ENCODE peak calls at places on chromosomes 7 and 10, in eight cellular contexts. One of them, this sample, is unnamed.

GRCh38 chr7:158856883-158857668 is 718 bp downstream of the DYNC2I1 start:
- DNase-seq in choroid plexus epithelial cell: no peak
- DNase-seq in A673: no peak
- DNase-seq in breast epithelium: no peak
- DNase-seq in heart left ventricle: no peak
- DNase-seq in lower lobe of right lung: no peak
- DNase-seq in heart right ventricle: no peak
- DNase-seq in A549: no peak
- DNase-seq in this sample: no peak

GRCh38 chr10:92076722-92077121 is 153.2 kb downstream of the BTAF1 start:
- DNase-seq in choroid plexus epithelial cell: no peak
- DNase-seq in A673: no peak
- DNase-seq in breast epithelium: no peak
- DNase-seq in heart left ventricle: no peak
- DNase-seq in lower lobe of right lung: no peak
- DNase-seq in heart right ventricle: no peak
- DNase-seq in A549: no peak
- DNase-seq in this sample: no peak

GRCh38 chr10:91006001-91006751 is 85.3 kb upstream of the ANKRD1 start:
- DNase-seq in choroid plexus epithelial cell: peak; percentile 94
- DNase-seq in A673: peak; percentile 69
- DNase-seq in breast epithelium: peak; percentile 46
- DNase-seq in heart left ventricle: peak; percentile 33
- DNase-seq in lower lobe of right lung: peak; percentile 49
- DNase-seq in heart right ventricle: no peak
- DNase-seq in A549: peak; percentile 76
- DNase-seq in this sample: peak; percentile 67

GRCh38 chr10:131690805-131691239 is 210.0 kb upstream of the PPP2R2D start:
- DNase-seq in choroid plexus epithelial cell: no peak
- DNase-seq in A673: no peak
- DNase-seq in breast epithelium: no peak
- DNase-seq in heart left ventricle: no peak
- DNase-seq in lower lobe of right lung: no peak
- DNase-seq in heart right ventricle: no peak
- DNase-seq in A549: no peak
- DNase-seq in this sample: no peak

GRCh38 chr7:45055016-45055415 is 33.8 kb downstream of the NACAD start:
- DNase-seq in choroid plexus epithelial cell: no peak
- DNase-seq in A673: no peak
- DNase-seq in breast epithelium: no peak
- DNase-seq in heart left ventricle: no peak
- DNase-seq in lower lobe of right lung: no peak
- DNase-seq in heart right ventricle: no peak
- DNase-seq in A549: no peak
- DNase-seq in this sample: no peak

GRCh38 chr10:24353319-24353718 is 144.4 kb downstream of the KIAA1217 start:
- DNase-seq in choroid plexus epithelial cell: no peak
- DNase-seq in A673: peak; percentile 71
- DNase-seq in breast epithelium: no peak
- DNase-seq in heart left ventricle: no peak
- DNase-seq in lower lobe of right lung: no peak
- DNase-seq in heart right ventricle: no peak
- DNase-seq in A549: no peak
- DNase-seq in this sample: no peak

GRCh38 chr10:100115011-100115770 is 33.5 kb upstream of the CPN1 start:
- DNase-seq in choroid plexus epithelial cell: no peak
- DNase-seq in A673: no peak
- DNase-seq in breast epithelium: no peak
- DNase-seq in heart left ventricle: no peak
- DNase-seq in lower lobe of right lung: no peak
- DNase-seq in heart right ventricle: no peak
- DNase-seq in A549: no peak
- DNase-seq in this sample: no peak

GRCh38 chr10:72087969-72088878 is at the start of gene SPOCK2:
- DNase-seq in choroid plexus epithelial cell: peak; percentile 22
- DNase-seq in A673: no peak
- DNase-seq in breast epithelium: no peak
- DNase-seq in heart left ventricle: no peak
- DNase-seq in lower lobe of right lung: peak; percentile 61
- DNase-seq in heart right ventricle: no peak
- DNase-seq in A549: no peak
- DNase-seq in this sample: no peak

GRCh38 chr7:2199956-2200583 is 32.7 kb downstream of the MAD1L1 start:
- DNase-seq in choroid plexus epithelial cell: no peak
- DNase-seq in A673: no peak
- DNase-seq in breast epithelium: no peak
- DNase-seq in heart left ventricle: no peak
- DNase-seq in lower lobe of right lung: no peak
- DNase-seq in heart right ventricle: no peak
- DNase-seq in A549: no peak
- DNase-seq in this sample: no peak

GRCh38 chr10:110821508-110821907 is 50.2 kb upstream of the PDCD4 start:
- DNase-seq in choroid plexus epithelial cell: no peak
- DNase-seq in A673: no peak
- DNase-seq in breast epithelium: no peak
- DNase-seq in heart left ventricle: peak; percentile 72
- DNase-seq in lower lobe of right lung: no peak
- DNase-seq in heart right ventricle: peak; percentile 46
- DNase-seq in A549: no peak
- DNase-seq in this sample: peak; percentile 45

GRCh38 chr10:68330852-68331454 is 911 bp upstream of the HNRNPH3 start:
- DNase-seq in choroid plexus epithelial cell: peak; percentile 30
- DNase-seq in A673: no peak
- DNase-seq in breast epithelium: peak; percentile 44
- DNase-seq in heart left ventricle: peak; percentile 45
- DNase-seq in lower lobe of right lung: no peak
- DNase-seq in heart right ventricle: peak; percentile 21
- DNase-seq in A549: peak; percentile 24
- DNase-seq in this sample: peak; percentile 46

GRCh38 chr10:119655566-119656001 is 4.4 kb downstream of the BAG3 start:
- DNase-seq in choroid plexus epithelial cell: peak; percentile 84
- DNase-seq in A673: peak; percentile 61
- DNase-seq in breast epithelium: no peak
- DNase-seq in heart left ventricle: peak; percentile 82
- DNase-seq in lower lobe of right lung: no peak
- DNase-seq in heart right ventricle: peak; percentile 37
- DNase-seq in A549: peak; percentile 59
- DNase-seq in this sample: no peak

GRCh38 chr7:143492043-143492471 is 14.4 kb downstream of the TAS2R41 start:
- DNase-seq in choroid plexus epithelial cell: peak; percentile 95
- DNase-seq in A673: peak; percentile 22
- DNase-seq in breast epithelium: no peak
- DNase-seq in heart left ventricle: no peak
- DNase-seq in lower lobe of right lung: no peak
- DNase-seq in heart right ventricle: no peak
- DNase-seq in A549: peak; percentile 27
- DNase-seq in this sample: no peak

GRCh38 chr7:157544226-157544625 is 207.4 kb downstream of the DNAJB6 start:
- DNase-seq in choroid plexus epithelial cell: no peak
- DNase-seq in A673: no peak
- DNase-seq in breast epithelium: no peak
- DNase-seq in heart left ventricle: no peak
- DNase-seq in lower lobe of right lung: peak; percentile 39
- DNase-seq in heart right ventricle: no peak
- DNase-seq in A549: no peak
- DNase-seq in this sample: no peak

GRCh38 chr10:102230264-102230860 is 4.3 kb downstream of the ELOVL3 start:
- DNase-seq in choroid plexus epithelial cell: peak; percentile 78
- DNase-seq in A673: peak; percentile 84
- DNase-seq in breast epithelium: no peak
- DNase-seq in heart left ventricle: peak; percentile 56
- DNase-seq in lower lobe of right lung: peak; percentile 62
- DNase-seq in heart right ventricle: peak; percentile 62
- DNase-seq in A549: peak; percentile 66
- DNase-seq in this sample: peak; percentile 56

GRCh38 chr10:3074985-3075600 is 7.7 kb downstream of the PFKP start:
- DNase-seq in choroid plexus epithelial cell: no peak
- DNase-seq in A673: no peak
- DNase-seq in breast epithelium: no peak
- DNase-seq in heart left ventricle: no peak
- DNase-seq in lower lobe of right lung: no peak
- DNase-seq in heart right ventricle: no peak
- DNase-seq in A549: no peak
- DNase-seq in this sample: no peak

GRCh38 chr10:3072641-3073360 is 5.5 kb downstream of the PFKP start:
- DNase-seq in choroid plexus epithelial cell: no peak
- DNase-seq in A673: no peak
- DNase-seq in breast epithelium: no peak
- DNase-seq in heart left ventricle: no peak
- DNase-seq in lower lobe of right lung: no peak
- DNase-seq in heart right ventricle: no peak
- DNase-seq in A549: no peak
- DNase-seq in this sample: no peak

GRCh38 chr10:3076138-3076537 is 8.8 kb downstream of the PFKP start:
- DNase-seq in choroid plexus epithelial cell: no peak
- DNase-seq in A673: no peak
- DNase-seq in breast epithelium: no peak
- DNase-seq in heart left ventricle: no peak
- DNase-seq in lower lobe of right lung: no peak
- DNase-seq in heart right ventricle: no peak
- DNase-seq in A549: no peak
- DNase-seq in this sample: no peak

GRCh38 chr10:3071405-3072198 is 4.3 kb downstream of the PFKP start:
- DNase-seq in choroid plexus epithelial cell: peak; percentile 79
- DNase-seq in A673: no peak
- DNase-seq in breast epithelium: no peak
- DNase-seq in heart left ventricle: no peak
- DNase-seq in lower lobe of right lung: no peak
- DNase-seq in heart right ventricle: no peak
- DNase-seq in A549: peak; percentile 85
- DNase-seq in this sample: no peak

DNA sequence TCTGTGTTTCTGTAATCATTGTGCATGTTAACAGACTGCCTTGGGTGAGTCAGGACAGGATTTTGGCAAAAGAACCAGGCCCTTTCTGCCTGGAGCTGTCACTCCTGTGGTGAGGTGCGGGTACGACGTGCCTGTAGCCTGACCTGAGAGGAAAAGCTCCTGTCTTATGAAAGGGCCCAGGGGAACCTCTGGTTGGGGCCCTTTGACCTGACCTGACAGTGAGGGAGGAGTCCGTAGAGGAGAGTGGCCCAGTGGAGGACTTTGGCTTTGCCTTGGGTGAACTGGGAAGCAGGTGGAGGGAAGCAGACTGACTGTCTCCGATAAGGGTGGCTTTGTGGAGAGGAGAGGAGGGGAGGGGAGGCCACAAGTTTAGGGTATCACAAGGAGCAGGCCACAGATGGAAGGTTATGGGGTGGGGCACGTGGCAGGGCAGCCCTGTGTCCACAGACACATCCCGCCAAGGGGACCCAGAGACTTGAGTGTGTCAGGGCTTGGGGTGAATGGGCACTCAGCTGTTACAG is 6.9 kb downstream of the PFKP start:
- DNase-seq in choroid plexus epithelial cell: no peak
- DNase-seq in A673: no peak
- DNase-seq in breast epithelium: no peak
- DNase-seq in heart left ventricle: no peak
- DNase-seq in lower lobe of right lung: no peak
- DNase-seq in heart right ventricle: no peak
- DNase-seq in A549: no peak
- DNase-seq in this sample: no peak
- H3K4me3 ChIP-seq in choroid plexus epithelial cell: no peak overlapping the region
- H3K4me3 ChIP-seq in A673: no peak overlapping the region
- H3K4me3 ChIP-seq in breast epithelium: no peak overlapping the region
- H3K4me3 ChIP-seq in heart left ventricle: no peak overlapping the region
- H3K4me3 ChIP-seq in lower lobe of right lung: no peak overlapping the region
- H3K4me3 ChIP-seq in heart right ventricle: no peak overlapping the region
- H3K4me3 ChIP-seq in A549: no peak overlapping the region
- H3K4me3 ChIP-seq in this sample: no peak overlapping the region

GRCh38 chr7:105019269-105019668 is 5.3 kb downstream of the KMT2E start:
- DNase-seq in choroid plexus epithelial cell: no peak
- DNase-seq in A673: no peak
- DNase-seq in breast epithelium: no peak
- DNase-seq in heart left ventricle: no peak
- DNase-seq in lower lobe of right lung: no peak
- DNase-seq in heart right ventricle: no peak
- DNase-seq in A549: no peak
- DNase-seq in this sample: no peak
- H3K4me3 ChIP-seq in choroid plexus epithelial cell: no peak overlapping the region
- H3K4me3 ChIP-seq in A673: no peak overlapping the region
- H3K4me3 ChIP-seq in breast epithelium: no peak overlapping the region
- H3K4me3 ChIP-seq in heart left ventricle: no peak overlapping the region
- H3K4me3 ChIP-seq in lower lobe of right lung: no peak overlapping the region
- H3K4me3 ChIP-seq in heart right ventricle: no peak overlapping the region
- H3K4me3 ChIP-seq in A549: no peak overlapping the region
- H3K4me3 ChIP-seq in this sample: no peak overlapping the region

DNA sequence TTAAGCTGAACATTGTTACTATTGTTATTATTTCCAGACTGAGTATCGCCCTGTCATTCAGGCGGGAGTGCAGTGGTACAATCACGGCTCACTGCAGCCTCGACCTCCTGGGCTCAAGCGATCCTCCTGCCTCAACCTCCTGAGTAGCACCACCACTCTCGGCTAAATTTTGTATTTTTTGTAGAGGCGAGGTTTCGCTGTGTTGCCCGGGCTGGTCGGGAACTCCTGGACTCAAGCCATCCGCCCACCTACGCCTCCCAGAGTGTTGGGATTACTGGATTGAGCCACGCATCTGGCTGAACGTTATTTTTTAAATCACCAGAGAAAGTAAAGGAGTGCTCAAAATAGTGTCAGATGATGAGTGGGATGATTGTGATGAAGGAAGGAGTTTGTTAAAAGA is 1.4 kb upstream of the HNRNPF start:
- DNase-seq in choroid plexus epithelial cell: no peak
- DNase-seq in A673: no peak
- DNase-seq in breast epithelium: no peak
- DNase-seq in heart left ventricle: no peak
- DNase-seq in lower lobe of right lung: no peak
- DNase-seq in heart right ventricle: no peak
- DNase-seq in A549: no peak
- DNase-seq in this sample: no peak
- H3K4me3 ChIP-seq in choroid plexus epithelial cell: no peak overlapping the region
- H3K4me3 ChIP-seq in A673: no peak overlapping the region
- H3K4me3 ChIP-seq in breast epithelium: no peak overlapping the region
- H3K4me3 ChIP-seq in heart left ventricle: peak overlapping the region; percentile 82
- H3K4me3 ChIP-seq in lower lobe of right lung: peak overlapping the region; percentile 79
- H3K4me3 ChIP-seq in heart right ventricle: no peak overlapping the region
- H3K4me3 ChIP-seq in A549: peak overlapping the region; percentile 96
- H3K4me3 ChIP-seq in this sample: no peak overlapping the region

DNA sequence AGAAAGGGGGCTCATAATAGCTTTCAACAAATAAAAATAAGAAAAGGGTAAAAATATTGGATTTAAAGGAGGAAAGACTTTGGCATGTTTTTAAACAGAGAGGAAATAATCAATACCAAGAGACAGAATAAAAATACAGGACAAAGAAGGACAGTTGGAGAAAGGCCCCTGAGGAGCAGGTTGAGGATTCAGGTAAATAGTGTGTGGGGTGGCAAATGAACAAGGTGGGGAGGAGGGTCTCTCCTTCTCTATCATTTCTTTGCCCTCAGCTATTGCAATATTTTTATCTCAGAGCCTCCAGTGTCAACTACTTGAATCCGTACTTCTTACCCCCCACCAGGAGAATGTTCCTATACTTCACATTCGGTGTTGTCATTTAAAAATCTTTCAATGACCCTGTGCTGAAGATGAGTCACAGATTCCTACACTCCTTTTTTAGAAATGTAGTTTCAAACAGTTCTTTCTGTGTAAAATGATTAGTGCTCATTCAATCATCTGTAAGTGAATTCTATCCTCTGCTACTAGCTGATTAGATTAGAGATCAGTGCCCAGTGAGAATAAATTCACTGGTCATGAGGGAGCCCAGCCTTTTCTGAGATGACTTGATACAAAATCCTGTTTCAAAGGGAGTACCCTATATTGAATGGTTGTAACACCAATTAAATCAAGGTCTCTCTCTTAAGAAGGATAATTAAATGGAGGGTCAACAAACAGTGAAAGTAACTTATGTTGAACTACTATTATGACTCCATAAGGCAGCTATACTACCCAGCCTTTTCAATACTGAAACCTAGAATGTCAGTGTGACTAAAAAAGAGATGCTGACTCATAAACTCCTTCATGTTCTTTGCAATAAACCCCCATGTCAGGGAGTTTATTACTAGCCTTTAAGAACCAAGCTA is 50.4 kb upstream of the WNT16 start:
- DNase-seq in choroid plexus epithelial cell: peak; percentile 80
- DNase-seq in A673: peak; percentile 28
- DNase-seq in breast epithelium: no peak
- DNase-seq in heart left ventricle: no peak
- DNase-seq in lower lobe of right lung: no peak
- DNase-seq in heart right ventricle: no peak
- DNase-seq in A549: no peak
- DNase-seq in this sample: no peak
- H3K4me3 ChIP-seq in choroid plexus epithelial cell: no peak overlapping the region
- H3K4me3 ChIP-seq in A673: no peak overlapping the region
- H3K4me3 ChIP-seq in breast epithelium: no peak overlapping the region
- H3K4me3 ChIP-seq in heart left ventricle: no peak overlapping the region
- H3K4me3 ChIP-seq in lower lobe of right lung: no peak overlapping the region
- H3K4me3 ChIP-seq in heart right ventricle: no peak overlapping the region
- H3K4me3 ChIP-seq in A549: no peak overlapping the region
- H3K4me3 ChIP-seq in this sample: no peak overlapping the region

This sample was measured in ovary.